ENCODE peak calls at places on chromosome 10, in nine cellular contexts. One of them, this sample, is unnamed. For H3K9me2, the result is how much of the 10 kb centered on the place peaks cover.

GRCh38 chr10:80409121-80409520 is 770 bp downstream of the PRXL2A start:
- DNase-seq in PC-3: no peak
- DNase-seq in Karpas-422: no peak
- DNase-seq in PC-9: no peak
- DNase-seq in HCT116: no peak
- DNase-seq in SK-N-SH: peak
- DNase-seq in GM23338: peak
- DNase-seq in MM.1S: no peak
- DNase-seq in GM23248: no peak
- DNase-seq in this sample: peak

GRCh38 chr10:125155101-125155500 is 5.3 kb downstream of the CTBP2 start:
- DNase-seq in GM23248: no peak
- DNase-seq in HCT116: no peak
- DNase-seq in GM23338: peak
- DNase-seq in PC-9: no peak
- DNase-seq in MM.1S: no peak
- DNase-seq in PC-3: no peak
- DNase-seq in Karpas-422: no peak
- DNase-seq in SK-N-SH: no peak
- DNase-seq in this sample: no peak

GRCh38 chr10:427746-428519 is 261.5 kb downstream of the DIP2C start:
- DNase-seq in HCT116: no peak
- DNase-seq in MM.1S: no peak
- DNase-seq in GM23338: no peak
- DNase-seq in PC-9: no peak
- DNase-seq in SK-N-SH: no peak
- DNase-seq in GM23248: no peak
- DNase-seq in Karpas-422: no peak
- DNase-seq in PC-3: peak
- DNase-seq in this sample: no peak

GRCh38 chr10:119640875-119641526 is 10.2 kb upstream of the BAG3 start:
- DNase-seq in SK-N-SH: no peak
- DNase-seq in GM23248: no peak
- DNase-seq in MM.1S: peak
- DNase-seq in GM23338: no peak
- DNase-seq in PC-9: no peak
- DNase-seq in PC-3: no peak
- DNase-seq in Karpas-422: no peak
- DNase-seq in HCT116: no peak
- DNase-seq in this sample: no peak

GRCh38 chr10:30037620-30038336 is 21.6 kb downstream of the JCAD start:
- DNase-seq in PC-9: no peak
- DNase-seq in GM23248: no peak
- DNase-seq in GM23338: no peak
- DNase-seq in Karpas-422: no peak
- DNase-seq in SK-N-SH: no peak
- DNase-seq in HCT116: no peak
- DNase-seq in MM.1S: no peak
- DNase-seq in PC-3: no peak
- DNase-seq in this sample: no peak

GRCh38 chr10:15122477-15123030 is 25.4 kb downstream of the RPP38 start:
- DNase-seq in PC-9: no peak
- DNase-seq in HCT116: no peak
- DNase-seq in Karpas-422: no peak
- DNase-seq in SK-N-SH: no peak
- DNase-seq in PC-3: no peak
- DNase-seq in GM23338: no peak
- DNase-seq in MM.1S: peak
- DNase-seq in GM23248: no peak
- DNase-seq in this sample: no peak

GRCh38 chr10:113581092-113581491 is 28.2 kb downstream of the HABP2 start:
- DNase-seq in GM23248: no peak
- DNase-seq in Karpas-422: no peak
- DNase-seq in MM.1S: no peak
- DNase-seq in PC-3: no peak
- DNase-seq in HCT116: no peak
- DNase-seq in PC-9: no peak
- DNase-seq in SK-N-SH: no peak
- DNase-seq in GM23338: no peak
- DNase-seq in this sample: no peak

GRCh38 chr10:108612485-108612884 is 1310.8 kb downstream of the XPNPEP1 start:
- DNase-seq in Karpas-422: no peak
- DNase-seq in HCT116: no peak
- DNase-seq in PC-3: no peak
- DNase-seq in PC-9: no peak
- DNase-seq in GM23248: no peak
- DNase-seq in MM.1S: no peak
- DNase-seq in SK-N-SH: peak
- DNase-seq in GM23338: no peak
- DNase-seq in this sample: no peak

GRCh38 chr10:59585046-59585700 is 124.5 kb downstream of the SLC16A9 start:
- DNase-seq in PC-9: no peak
- DNase-seq in Karpas-422: no peak
- DNase-seq in GM23248: no peak
- DNase-seq in HCT116: no peak
- DNase-seq in SK-N-SH: peak
- DNase-seq in GM23338: no peak
- DNase-seq in PC-3: peak
- DNase-seq in MM.1S: no peak
- DNase-seq in this sample: no peak

GRCh38 chr10:122050811-122051210 is 61.8 kb downstream of the TACC2 start:
- DNase-seq in MM.1S: no peak
- DNase-seq in SK-N-SH: no peak
- DNase-seq in GM23248: no peak
- DNase-seq in PC-3: no peak
- DNase-seq in GM23338: no peak
- DNase-seq in HCT116: no peak
- DNase-seq in Karpas-422: no peak
- DNase-seq in PC-9: no peak
- DNase-seq in this sample: no peak
- H3K9me2 ChIP-seq in MM.1S: under half
- H3K9me2 ChIP-seq in SK-N-SH: under half
- H3K9me2 ChIP-seq in GM23248: under half
- H3K9me2 ChIP-seq in PC-3: under half
- H3K9me2 ChIP-seq in GM23338: under half
- H3K9me2 ChIP-seq in HCT116: under half
- H3K9me2 ChIP-seq in Karpas-422: under half
- H3K9me2 ChIP-seq in PC-9: under half
- H3K9me2 ChIP-seq in this sample: under half

GRCh38 chr10:122852261-122852660 is 6.6 kb upstream of the CUZD1 start:
- DNase-seq in SK-N-SH: no peak
- DNase-seq in PC-3: peak
- DNase-seq in Karpas-422: no peak
- DNase-seq in PC-9: no peak
- DNase-seq in GM23248: peak
- DNase-seq in GM23338: no peak
- DNase-seq in HCT116: no peak
- DNase-seq in MM.1S: no peak
- DNase-seq in this sample: no peak

GRCh38 chr10:122855745-122856144 is 10.1 kb upstream of the CUZD1 start:
- DNase-seq in SK-N-SH: no peak
- DNase-seq in Karpas-422: no peak
- DNase-seq in MM.1S: no peak
- DNase-seq in GM23248: no peak
- DNase-seq in GM23338: no peak
- DNase-seq in PC-3: no peak
- DNase-seq in PC-9: no peak
- DNase-seq in HCT116: no peak
- DNase-seq in this sample: no peak

GRCh38 chr10:122850705-122851640 is 5.3 kb upstream of the CUZD1 start:
- DNase-seq in PC-9: no peak
- DNase-seq in SK-N-SH: no peak
- DNase-seq in PC-3: peak
- DNase-seq in MM.1S: no peak
- DNase-seq in GM23248: peak
- DNase-seq in HCT116: no peak
- DNase-seq in GM23338: no peak
- DNase-seq in Karpas-422: no peak
- DNase-seq in this sample: no peak

GRCh38 chr10:122854648-122855047 is 9.0 kb upstream of the CUZD1 start:
- DNase-seq in MM.1S: no peak
- DNase-seq in PC-9: no peak
- DNase-seq in GM23338: no peak
- DNase-seq in PC-3: peak
- DNase-seq in GM23248: peak
- DNase-seq in HCT116: no peak
- DNase-seq in Karpas-422: no peak
- DNase-seq in SK-N-SH: no peak
- DNase-seq in this sample: no peak

GRCh38 chr10:122853665-122854313 is 8.1 kb upstream of the CUZD1 start:
- DNase-seq in GM23248: peak
- DNase-seq in SK-N-SH: no peak
- DNase-seq in PC-9: no peak
- DNase-seq in MM.1S: no peak
- DNase-seq in GM23338: no peak
- DNase-seq in HCT116: no peak
- DNase-seq in Karpas-422: no peak
- DNase-seq in PC-3: peak
- DNase-seq in this sample: no peak
- H3K27ac ChIP-seq in GM23248: peak
- H3K27ac ChIP-seq in SK-N-SH: peak
- H3K27ac ChIP-seq in PC-9: no peak
- H3K27ac ChIP-seq in MM.1S: no peak
- H3K27ac ChIP-seq in GM23338: no peak
- H3K27ac ChIP-seq in HCT116: no peak
- H3K27ac ChIP-seq in Karpas-422: no peak
- H3K27ac ChIP-seq in PC-3: peak
- H3K27ac ChIP-seq in this sample: no peak

GRCh38 chr10:51260376-51260775 is 186.1 kb downstream of the PRKG1 start:
- DNase-seq in PC-9: no peak
- DNase-seq in GM23248: no peak
- DNase-seq in GM23338: no peak
- DNase-seq in PC-3: no peak
- DNase-seq in MM.1S: no peak
- DNase-seq in HCT116: no peak
- DNase-seq in SK-N-SH: no peak
- DNase-seq in Karpas-422: no peak
- DNase-seq in this sample: no peak
- H3K9me2 ChIP-seq in PC-9: under half
- H3K9me2 ChIP-seq in GM23248: under half
- H3K9me2 ChIP-seq in GM23338: under half
- H3K9me2 ChIP-seq in PC-3: under half
- H3K9me2 ChIP-seq in MM.1S: under half
- H3K9me2 ChIP-seq in HCT116: under half
- H3K9me2 ChIP-seq in SK-N-SH: under half
- H3K9me2 ChIP-seq in Karpas-422: under half
- H3K9me2 ChIP-seq in this sample: under half

DNA sequence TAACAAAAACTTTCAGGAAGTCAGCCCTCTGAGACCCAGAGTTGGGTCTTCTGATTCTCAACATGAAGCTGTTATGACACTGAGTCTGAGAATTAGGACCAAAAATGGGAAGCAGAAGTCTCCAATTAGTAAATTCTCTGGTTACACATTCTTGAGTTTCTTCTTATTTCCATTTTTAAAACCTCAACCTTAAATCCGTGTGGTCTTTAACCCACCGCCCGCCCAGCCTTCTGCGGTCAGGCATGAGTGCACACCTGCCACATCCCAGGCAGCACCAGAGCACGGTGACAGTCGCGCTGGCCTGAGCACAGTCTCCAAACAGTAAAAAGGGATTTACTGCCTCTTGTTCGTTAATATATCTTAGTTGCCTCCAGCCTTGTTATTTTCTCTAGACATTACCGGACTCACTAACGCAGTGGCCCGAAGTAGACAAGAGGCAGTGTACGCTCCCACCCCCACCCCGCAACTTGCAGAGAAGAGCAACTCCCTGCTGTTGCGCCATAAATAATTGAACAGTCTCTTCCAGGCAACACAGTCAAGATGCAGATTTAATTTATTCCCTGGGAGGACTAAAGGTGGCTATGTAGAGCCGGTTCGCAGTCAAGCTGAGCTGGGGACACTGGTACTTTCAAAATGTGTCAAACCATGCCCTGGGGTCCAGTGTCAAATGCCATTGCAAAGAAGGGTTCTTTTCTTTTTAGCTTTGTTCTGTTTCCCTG is 147.0 kb upstream of the CELF2 start:
- DNase-seq in PC-3: no peak
- DNase-seq in GM23248: peak
- DNase-seq in GM23338: peak
- DNase-seq in SK-N-SH: no peak
- DNase-seq in PC-9: no peak
- DNase-seq in HCT116: no peak
- DNase-seq in Karpas-422: no peak
- DNase-seq in MM.1S: peak
- DNase-seq in this sample: no peak
- H3K27ac ChIP-seq in PC-3: no peak
- H3K27ac ChIP-seq in GM23248: peak
- H3K27ac ChIP-seq in GM23338: no peak
- H3K27ac ChIP-seq in SK-N-SH: no peak
- H3K27ac ChIP-seq in PC-9: no peak
- H3K27ac ChIP-seq in HCT116: no peak
- H3K27ac ChIP-seq in Karpas-422: no peak
- H3K27ac ChIP-seq in MM.1S: no peak
- H3K27ac ChIP-seq in this sample: no peak

DNA sequence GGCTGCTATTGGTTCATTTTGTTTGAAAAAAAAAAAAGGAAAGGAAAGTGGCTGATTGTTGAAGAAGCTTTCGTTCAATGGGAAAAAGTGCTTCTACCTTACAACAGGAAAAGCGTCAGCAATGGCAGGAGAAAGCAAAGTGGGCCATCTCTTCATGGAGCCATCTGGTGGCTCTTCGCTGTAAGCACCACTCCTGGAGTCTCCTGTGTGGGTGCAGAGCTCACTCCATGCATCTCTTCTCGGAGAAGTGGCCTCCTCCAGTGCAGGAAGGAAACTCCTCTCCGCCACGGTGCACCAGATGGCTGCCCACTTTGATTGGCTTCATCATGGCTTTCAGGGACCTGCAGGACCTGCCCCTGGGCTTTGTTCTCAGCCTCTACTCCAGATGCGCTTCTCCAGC is 250.9 kb downstream of the PTEN start:
- DNase-seq in GM23248: peak
- DNase-seq in HCT116: peak
- DNase-seq in PC-9: no peak
- DNase-seq in PC-3: no peak
- DNase-seq in SK-N-SH: peak
- DNase-seq in MM.1S: peak
- DNase-seq in GM23338: peak
- DNase-seq in Karpas-422: peak
- DNase-seq in this sample: peak
- H3K9me2 ChIP-seq in GM23248: under half
- H3K9me2 ChIP-seq in HCT116: under half
- H3K9me2 ChIP-seq in PC-9: under half
- H3K9me2 ChIP-seq in PC-3: under half
- H3K9me2 ChIP-seq in SK-N-SH: under half
- H3K9me2 ChIP-seq in MM.1S: under half
- H3K9me2 ChIP-seq in GM23338: under half
- H3K9me2 ChIP-seq in Karpas-422: under half
- H3K9me2 ChIP-seq in this sample: under half

DNA sequence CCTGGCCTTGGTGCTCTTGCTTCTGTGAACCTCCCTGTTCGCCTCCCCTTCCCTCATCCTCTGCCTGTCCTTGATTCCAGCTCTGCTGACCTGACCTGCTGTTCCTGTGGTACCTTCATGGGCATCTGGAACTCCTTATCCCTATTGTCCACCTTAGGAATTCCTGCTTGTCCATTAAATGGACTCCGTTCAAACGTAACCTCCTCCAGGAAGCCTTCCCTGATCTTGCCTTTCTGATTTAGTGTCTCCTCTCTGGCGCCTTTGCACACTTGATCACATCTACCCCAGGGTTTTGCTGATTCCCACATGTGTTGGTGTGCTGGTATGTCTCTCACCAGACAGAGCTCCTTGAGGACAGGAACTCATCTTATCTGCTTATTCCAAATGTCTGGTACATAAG is 20.9 kb downstream of the TSPAN15 start:
- DNase-seq in HCT116: no peak
- DNase-seq in Karpas-422: no peak
- DNase-seq in PC-3: no peak
- DNase-seq in MM.1S: no peak
- DNase-seq in GM23338: no peak
- DNase-seq in SK-N-SH: no peak
- DNase-seq in GM23248: no peak
- DNase-seq in PC-9: no peak
- DNase-seq in this sample: no peak
- H3K27ac ChIP-seq in HCT116: no peak
- H3K27ac ChIP-seq in Karpas-422: no peak
- H3K27ac ChIP-seq in PC-3: no peak
- H3K27ac ChIP-seq in MM.1S: no peak
- H3K27ac ChIP-seq in GM23338: no peak
- H3K27ac ChIP-seq in SK-N-SH: no peak
- H3K27ac ChIP-seq in GM23248: no peak
- H3K27ac ChIP-seq in PC-9: no peak
- H3K27ac ChIP-seq in this sample: no peak

This sample was measured in hepatocyte.